ENCODE peak calls at places on chromosomes 12 and 14, in eight cellular contexts. One of them, this sample, is unnamed.

GRCh38 chr12:69099201-69099837 is 140.1 kb upstream of the CPSF6 start:
- DNase-seq in BJ: no peak
- DNase-seq in IMR-90: no peak
- DNase-seq in lower leg skin: no peak
- DNase-seq in CD8-positive, alpha-beta T cell: no peak
- DNase-seq in spleen: no peak
- DNase-seq in neuronal stem cell: no peak
- DNase-seq in colonic mucosa: no peak
- DNase-seq in this sample: no peak

GRCh38 chr12:15893260-15893659 is 11.1 kb downstream of the STRAP start:
- DNase-seq in CD8-positive, alpha-beta T cell: no peak
- DNase-seq in colonic mucosa: no peak
- DNase-seq in lower leg skin: no peak
- DNase-seq in IMR-90: no peak
- DNase-seq in BJ: no peak
- DNase-seq in spleen: no peak
- DNase-seq in neuronal stem cell: no peak
- DNase-seq in this sample: no peak

GRCh38 chr14:34722723-34723545 is 8.5 kb upstream of the CFL2 start:
- DNase-seq in IMR-90: peak; percentile 60
- DNase-seq in spleen: no peak
- DNase-seq in lower leg skin: no peak
- DNase-seq in CD8-positive, alpha-beta T cell: peak; percentile 32
- DNase-seq in neuronal stem cell: peak; percentile 51
- DNase-seq in colonic mucosa: peak; percentile 33
- DNase-seq in BJ: no peak
- DNase-seq in this sample: peak; percentile 37

GRCh38 chr14:77707355-77707723 is 484 bp downstream of the ALKBH1 start:
- DNase-seq in IMR-90: peak; percentile 63
- DNase-seq in colonic mucosa: peak; percentile 55
- DNase-seq in neuronal stem cell: peak; percentile 14
- DNase-seq in CD8-positive, alpha-beta T cell: no peak
- DNase-seq in spleen: no peak
- DNase-seq in BJ: no peak
- DNase-seq in lower leg skin: no peak
- DNase-seq in this sample: no peak

GRCh38 chr12:109074866-109075265 is 18.4 kb downstream of the ALKBH2 start:
- DNase-seq in lower leg skin: no peak
- DNase-seq in CD8-positive, alpha-beta T cell: no peak
- DNase-seq in colonic mucosa: no peak
- DNase-seq in IMR-90: no peak
- DNase-seq in spleen: no peak
- DNase-seq in neuronal stem cell: no peak
- DNase-seq in BJ: no peak
- DNase-seq in this sample: no peak

GRCh38 chr12:25054076-25054782 is 105.3 kb upstream of the BCAT1 start:
- DNase-seq in spleen: no peak
- DNase-seq in IMR-90: no peak
- DNase-seq in lower leg skin: no peak
- DNase-seq in BJ: no peak
- DNase-seq in neuronal stem cell: no peak
- DNase-seq in CD8-positive, alpha-beta T cell: no peak
- DNase-seq in colonic mucosa: no peak
- DNase-seq in this sample: no peak

GRCh38 chr12:121663610-121663929 is 5.9 kb downstream of the MORN3 start:
- DNase-seq in colonic mucosa: no peak
- DNase-seq in lower leg skin: no peak
- DNase-seq in spleen: no peak
- DNase-seq in neuronal stem cell: no peak
- DNase-seq in IMR-90: no peak
- DNase-seq in BJ: no peak
- DNase-seq in CD8-positive, alpha-beta T cell: no peak
- DNase-seq in this sample: no peak

GRCh38 chr12:20620311-20620710 is 74.8 kb upstream of the SLCO1C1 start:
- DNase-seq in IMR-90: peak; percentile 13
- DNase-seq in neuronal stem cell: no peak
- DNase-seq in spleen: no peak
- DNase-seq in BJ: no peak
- DNase-seq in CD8-positive, alpha-beta T cell: no peak
- DNase-seq in lower leg skin: no peak
- DNase-seq in colonic mucosa: no peak
- DNase-seq in this sample: no peak

GRCh38 chr12:6569312-6569711 is 1.2 kb upstream of the NOP2 start:
- DNase-seq in CD8-positive, alpha-beta T cell: no peak
- DNase-seq in spleen: no peak
- DNase-seq in neuronal stem cell: no peak
- DNase-seq in colonic mucosa: no peak
- DNase-seq in BJ: no peak
- DNase-seq in IMR-90: no peak
- DNase-seq in lower leg skin: no peak
- DNase-seq in this sample: no peak

GRCh38 chr12:120236124-120236398 is 29.5 kb downstream of the PXN start:
- DNase-seq in BJ: no peak
- DNase-seq in lower leg skin: no peak
- DNase-seq in IMR-90: no peak
- DNase-seq in CD8-positive, alpha-beta T cell: no peak
- DNase-seq in colonic mucosa: no peak
- DNase-seq in neuronal stem cell: no peak
- DNase-seq in spleen: no peak
- DNase-seq in this sample: no peak

GRCh38 chr14:50828738-50829471 is 2.1 kb downstream of the NIN start:
- DNase-seq in CD8-positive, alpha-beta T cell: no peak
- DNase-seq in IMR-90: no peak
- DNase-seq in spleen: no peak
- DNase-seq in lower leg skin: no peak
- DNase-seq in colonic mucosa: no peak
- DNase-seq in BJ: no peak
- DNase-seq in neuronal stem cell: no peak
- DNase-seq in this sample: no peak

GRCh38 chr14:54856152-54856551 is 46.5 kb downstream of the GCH1 start:
- DNase-seq in colonic mucosa: no peak
- DNase-seq in neuronal stem cell: no peak
- DNase-seq in spleen: no peak
- DNase-seq in lower leg skin: no peak
- DNase-seq in IMR-90: no peak
- DNase-seq in CD8-positive, alpha-beta T cell: no peak
- DNase-seq in BJ: no peak
- DNase-seq in this sample: no peak

GRCh38 chr12:58293308-58293983 is 352.1 kb downstream of the ATP23 start:
- DNase-seq in colonic mucosa: no peak
- DNase-seq in spleen: no peak
- DNase-seq in neuronal stem cell: no peak
- DNase-seq in CD8-positive, alpha-beta T cell: no peak
- DNase-seq in BJ: no peak
- DNase-seq in lower leg skin: no peak
- DNase-seq in IMR-90: no peak
- DNase-seq in this sample: no peak

GRCh38 chr12:83573676-83574075 is 887.0 kb downstream of the TMTC2 start:
- DNase-seq in BJ: peak; percentile 4
- DNase-seq in CD8-positive, alpha-beta T cell: no peak
- DNase-seq in colonic mucosa: no peak
- DNase-seq in IMR-90: no peak
- DNase-seq in spleen: no peak
- DNase-seq in lower leg skin: peak; percentile 80
- DNase-seq in neuronal stem cell: no peak
- DNase-seq in this sample: no peak

GRCh38 chr14:93987376-93987775 is 9.7 kb upstream of the CCDC197 start:
- DNase-seq in lower leg skin: no peak
- DNase-seq in IMR-90: no peak
- DNase-seq in BJ: no peak
- DNase-seq in spleen: no peak
- DNase-seq in neuronal stem cell: no peak
- DNase-seq in CD8-positive, alpha-beta T cell: no peak
- DNase-seq in colonic mucosa: no peak
- DNase-seq in this sample: no peak

GRCh38 chr14:95472819-95473251 is 43.6 kb downstream of the SYNE3 start:
- DNase-seq in spleen: no peak
- DNase-seq in neuronal stem cell: no peak
- DNase-seq in IMR-90: no peak
- DNase-seq in lower leg skin: no peak
- DNase-seq in colonic mucosa: no peak
- DNase-seq in BJ: no peak
- DNase-seq in CD8-positive, alpha-beta T cell: no peak
- DNase-seq in this sample: no peak

GRCh38 chr14:97641827-97642226 is 844.6 kb downstream of the VRK1 start:
- DNase-seq in colonic mucosa: no peak
- DNase-seq in spleen: no peak
- DNase-seq in BJ: no peak
- DNase-seq in CD8-positive, alpha-beta T cell: no peak
- DNase-seq in neuronal stem cell: no peak
- DNase-seq in lower leg skin: peak; percentile 92
- DNase-seq in IMR-90: no peak
- DNase-seq in this sample: no peak

GRCh38 chr12:47205532-47206449 is 126.0 kb upstream of the AMIGO2 start:
- DNase-seq in spleen: no peak
- DNase-seq in CD8-positive, alpha-beta T cell: no peak
- DNase-seq in neuronal stem cell: no peak
- DNase-seq in colonic mucosa: no peak
- DNase-seq in IMR-90: no peak
- DNase-seq in BJ: no peak
- DNase-seq in lower leg skin: no peak
- DNase-seq in this sample: no peak
- H3K4me3 ChIP-seq in spleen: no peak overlapping the region
- H3K4me3 ChIP-seq in CD8-positive, alpha-beta T cell: peak overlapping the region; percentile 33
- H3K4me3 ChIP-seq in neuronal stem cell: no peak overlapping the region
- H3K4me3 ChIP-seq in colonic mucosa: no peak overlapping the region
- H3K4me3 ChIP-seq in IMR-90: no peak overlapping the region
- H3K4me3 ChIP-seq in BJ: no peak overlapping the region
- H3K4me3 ChIP-seq in lower leg skin: no peak overlapping the region
- H3K4me3 ChIP-seq in this sample: no peak overlapping the region

GRCh38 chr14:30194769-30195168 is 267.1 kb upstream of the PRKD1 start:
- DNase-seq in colonic mucosa: no peak
- DNase-seq in BJ: peak; percentile 80
- DNase-seq in IMR-90: peak; percentile 91
- DNase-seq in spleen: no peak
- DNase-seq in CD8-positive, alpha-beta T cell: no peak
- DNase-seq in lower leg skin: no peak
- DNase-seq in neuronal stem cell: no peak
- DNase-seq in this sample: no peak

GRCh38 chr14:30191639-30192279 is 264.1 kb upstream of the PRKD1 start:
- DNase-seq in lower leg skin: no peak
- DNase-seq in spleen: no peak
- DNase-seq in BJ: no peak
- DNase-seq in colonic mucosa: no peak
- DNase-seq in CD8-positive, alpha-beta T cell: no peak
- DNase-seq in neuronal stem cell: no peak
- DNase-seq in IMR-90: peak; percentile 47
- DNase-seq in this sample: no peak

GRCh38 chr14:30195946-30196345 is 268.3 kb upstream of the PRKD1 start:
- DNase-seq in CD8-positive, alpha-beta T cell: no peak
- DNase-seq in spleen: no peak
- DNase-seq in neuronal stem cell: no peak
- DNase-seq in BJ: no peak
- DNase-seq in lower leg skin: no peak
- DNase-seq in colonic mucosa: no peak
- DNase-seq in IMR-90: peak; percentile 15
- DNase-seq in this sample: no peak

GRCh38 chr14:30193791-30194407 is 266.3 kb upstream of the PRKD1 start:
- DNase-seq in IMR-90: peak; percentile 94
- DNase-seq in spleen: no peak
- DNase-seq in colonic mucosa: no peak
- DNase-seq in CD8-positive, alpha-beta T cell: no peak
- DNase-seq in neuronal stem cell: no peak
- DNase-seq in lower leg skin: no peak
- DNase-seq in BJ: peak; percentile 77
- DNase-seq in this sample: no peak

DNA sequence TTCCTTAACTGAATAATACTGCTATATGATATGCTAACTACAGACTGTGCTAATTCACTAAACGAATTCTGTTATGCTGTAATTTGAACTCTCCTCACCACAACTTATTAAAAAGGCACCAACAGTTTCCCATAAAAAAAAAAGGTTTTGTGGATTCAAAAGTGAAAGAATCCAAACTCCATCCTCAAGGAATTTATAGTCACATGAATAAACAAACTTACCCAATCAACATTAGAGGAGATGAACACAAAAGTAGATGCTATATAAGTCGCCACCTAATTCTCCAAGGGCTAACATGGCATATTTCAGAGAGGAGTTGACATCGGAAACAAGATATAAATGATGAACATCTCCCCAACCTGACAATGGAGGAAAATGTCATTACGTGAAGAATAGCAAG is 265.4 kb upstream of the PRKD1 start:
- DNase-seq in neuronal stem cell: no peak
- DNase-seq in BJ: no peak
- DNase-seq in colonic mucosa: no peak
- DNase-seq in IMR-90: no peak
- DNase-seq in lower leg skin: no peak
- DNase-seq in spleen: no peak
- DNase-seq in CD8-positive, alpha-beta T cell: no peak
- DNase-seq in this sample: no peak
- H3K4me3 ChIP-seq in neuronal stem cell: no peak overlapping the region
- H3K4me3 ChIP-seq in BJ: no peak overlapping the region
- H3K4me3 ChIP-seq in colonic mucosa: no peak overlapping the region
- H3K4me3 ChIP-seq in IMR-90: no peak overlapping the region
- H3K4me3 ChIP-seq in lower leg skin: no peak overlapping the region
- H3K4me3 ChIP-seq in spleen: no peak overlapping the region
- H3K4me3 ChIP-seq in CD8-positive, alpha-beta T cell: no peak overlapping the region
- H3K4me3 ChIP-seq in this sample: no peak overlapping the region

DNA sequence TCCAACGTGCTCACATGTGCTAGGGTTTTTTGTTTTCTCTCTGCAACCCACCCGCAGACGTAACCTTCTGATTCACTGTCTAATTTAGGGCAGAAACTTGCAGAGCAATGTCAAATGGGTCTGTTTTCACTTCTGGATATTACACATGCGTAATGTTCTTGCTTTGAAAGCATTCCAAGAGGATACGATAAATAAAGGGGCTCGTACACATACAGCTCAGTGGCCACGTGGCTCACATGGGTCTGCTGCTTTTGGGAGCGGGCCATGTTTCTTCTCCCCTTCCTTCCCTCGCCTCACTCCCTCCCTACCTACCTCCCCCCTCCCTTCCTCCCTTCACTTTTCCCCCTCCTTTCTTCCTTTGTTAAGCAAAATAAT is 23.4 kb downstream of the CACNA1C start:
- DNase-seq in BJ: peak; percentile 41
- DNase-seq in IMR-90: peak; percentile 85
- DNase-seq in CD8-positive, alpha-beta T cell: no peak
- DNase-seq in neuronal stem cell: no peak
- DNase-seq in spleen: no peak
- DNase-seq in colonic mucosa: no peak
- DNase-seq in lower leg skin: no peak
- DNase-seq in this sample: no peak
- H3K4me3 ChIP-seq in BJ: no peak overlapping the region
- H3K4me3 ChIP-seq in IMR-90: no peak overlapping the region
- H3K4me3 ChIP-seq in CD8-positive, alpha-beta T cell: no peak overlapping the region
- H3K4me3 ChIP-seq in neuronal stem cell: no peak overlapping the region
- H3K4me3 ChIP-seq in spleen: no peak overlapping the region
- H3K4me3 ChIP-seq in colonic mucosa: no peak overlapping the region
- H3K4me3 ChIP-seq in lower leg skin: no peak overlapping the region
- H3K4me3 ChIP-seq in this sample: no peak overlapping the region

DNA sequence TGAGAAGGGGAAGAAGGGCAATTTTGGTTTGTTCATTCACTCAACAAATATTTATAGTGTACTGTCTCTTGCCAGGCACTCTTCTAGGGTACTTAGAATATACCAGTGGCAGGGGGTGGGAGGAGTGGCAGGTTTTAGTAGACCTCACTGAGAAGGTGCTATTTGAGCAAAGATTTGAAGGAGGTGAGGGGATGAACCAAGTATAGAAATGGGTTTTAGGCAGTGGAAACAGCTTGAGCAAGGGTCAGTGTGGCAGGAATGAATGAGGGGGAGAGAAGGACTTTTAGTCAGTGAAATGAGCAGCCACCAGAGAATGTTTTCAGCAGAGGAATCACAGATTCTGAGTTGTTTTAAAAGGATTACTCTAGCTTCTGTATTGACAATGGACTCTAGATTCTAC is 2.3 kb downstream of the PRIM1 start:
- DNase-seq in lower leg skin: no peak
- DNase-seq in IMR-90: no peak
- DNase-seq in CD8-positive, alpha-beta T cell: no peak
- DNase-seq in BJ: no peak
- DNase-seq in neuronal stem cell: no peak
- DNase-seq in colonic mucosa: no peak
- DNase-seq in spleen: no peak
- DNase-seq in this sample: no peak
- H3K4me3 ChIP-seq in lower leg skin: no peak overlapping the region
- H3K4me3 ChIP-seq in IMR-90: no peak overlapping the region
- H3K4me3 ChIP-seq in CD8-positive, alpha-beta T cell: no peak overlapping the region
- H3K4me3 ChIP-seq in BJ: no peak overlapping the region
- H3K4me3 ChIP-seq in neuronal stem cell: no peak overlapping the region
- H3K4me3 ChIP-seq in colonic mucosa: no peak overlapping the region
- H3K4me3 ChIP-seq in spleen: no peak overlapping the region
- H3K4me3 ChIP-seq in this sample: no peak overlapping the region